ENCODE peak calls at places on chromosome 5, in seven cellular contexts. I, N, J, K, G, C and O are unnamed samples. For H3K9me3, the result is how much of the 10 kb centered on the place peaks cover.

GRCh38 chr5:78526049-78526525 is 122.5 kb downstream of the LHFPL2 start:
- DNase-seq in K (no peak), I (no peak), J (peak), N (peak), C (no peak), G (no peak), O (no peak)

GRCh38 chr5:105868038-105868775 is 1802.5 kb downstream of the EFNA5 start:
- DNase-seq in I (no peak), N (no peak), C (no peak), K (no peak), G (no peak), J (no peak), O (no peak)

GRCh38 chr5:139243425-139243965 is 45.3 kb upstream of the SIL1 start:
- DNase-seq in K (no peak), G (no peak), J (no peak), I (no peak), C (no peak), N (no peak), O (no peak)

GRCh38 chr5:145502906-145503305 is 332.2 kb downstream of the PRELID2 start:
- DNase-seq in G (no peak), C (no peak), I (no peak), K (no peak), J (no peak), N (no peak), O (no peak)

GRCh38 chr5:38532165-38532669 is 24.2 kb downstream of the LIFR start:
- DNase-seq in G (peak), C (no peak), I (no peak), K (no peak), N (no peak), J (no peak), O (no peak)

GRCh38 chr5:71860048-71860447 is 141.0 kb downstream of the CARTPT start:
- DNase-seq in N (no peak), J (no peak), I (no peak), C (no peak), G (no peak), K (no peak), O (no peak)

GRCh38 chr5:87589587-87589986 is 176.9 kb upstream of the CCNH start:
- DNase-seq in N (no peak), I (no peak), G (no peak), J (no peak), K (no peak), C (no peak), O (no peak)

GRCh38 chr5:10702040-10702629 is 58.9 kb downstream of the DAP start:
- DNase-seq in C (no peak), K (peak), J (no peak), G (no peak), N (no peak), I (no peak), O (peak)

GRCh38 chr5:142014911-142015584 is 2.2 kb upstream of the GNPDA1 start:
- DNase-seq in J (peak), K (peak), I (no peak), N (no peak), C (no peak), G (no peak), O (peak)

GRCh38 chr5:179115307-179115706 is 55.1 kb downstream of the ZNF354C start:
- DNase-seq in I (no peak), N (no peak), G (no peak), K (no peak), J (no peak), C (no peak), O (no peak)
- H3K9me3 ChIP-seq in I (under half), N (half or more), G (under half), K (under half), J (under half), C (under half), O (half or more)

GRCh38 chr5:116076496-116076895 is 8.3 kb upstream of the COMMD10 start:
- DNase-seq in J (no peak), C (no peak), I (no peak), N (no peak), K (no peak), G (no peak), O (no peak)

GRCh38 chr5:116075117-116075910 is 9.5 kb upstream of the COMMD10 start:
- DNase-seq in I (no peak), K (no peak), C (no peak), N (no peak), J (no peak), G (no peak), O (no peak)

GRCh38 chr5:116078199-116078598 is 6.6 kb upstream of the COMMD10 start:
- DNase-seq in I (no peak), N (no peak), J (no peak), G (no peak), C (no peak), K (no peak), O (no peak)
- H3K9me3 ChIP-seq in I (under half), N (under half), J (under half), G (under half), C (under half), K (under half), O (under half)

DNA sequence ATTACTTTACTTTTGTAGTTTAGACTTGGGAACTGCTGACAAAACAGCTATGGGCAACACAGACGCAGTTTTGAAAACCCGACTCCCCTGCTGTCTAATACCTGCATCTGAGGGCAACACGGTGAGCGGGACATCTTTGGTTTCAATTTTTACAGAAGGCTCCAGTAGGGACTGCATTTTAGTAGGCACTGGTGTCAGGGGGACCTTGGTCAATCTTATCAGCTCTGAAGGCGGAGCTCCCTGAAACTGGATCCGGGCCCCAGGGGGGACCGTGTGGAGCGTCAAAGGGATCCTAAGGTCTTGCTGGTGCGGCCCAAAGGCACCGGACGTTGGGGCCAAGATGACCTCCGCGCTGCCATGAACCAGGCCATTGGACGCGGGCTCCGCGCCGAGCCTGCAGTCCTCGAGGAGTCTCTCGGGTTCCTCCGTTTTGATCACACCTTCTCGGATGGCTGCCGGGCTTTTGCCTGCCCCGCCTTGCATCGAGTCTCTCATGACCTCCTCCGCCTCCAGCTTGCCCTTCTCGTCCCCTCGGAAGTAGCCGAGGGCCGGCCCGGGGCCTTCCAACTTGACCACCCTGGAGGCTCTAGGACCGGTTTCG is 1.1 kb downstream of the SOX30 start:
- DNase-seq in N (no peak), K (no peak), C (no peak), I (no peak), J (no peak), G (no peak), O (no peak)
- H3K9me3 ChIP-seq in N (under half), K (under half), C (under half), I (under half), J (under half), G (under half), O (under half)

DNA sequence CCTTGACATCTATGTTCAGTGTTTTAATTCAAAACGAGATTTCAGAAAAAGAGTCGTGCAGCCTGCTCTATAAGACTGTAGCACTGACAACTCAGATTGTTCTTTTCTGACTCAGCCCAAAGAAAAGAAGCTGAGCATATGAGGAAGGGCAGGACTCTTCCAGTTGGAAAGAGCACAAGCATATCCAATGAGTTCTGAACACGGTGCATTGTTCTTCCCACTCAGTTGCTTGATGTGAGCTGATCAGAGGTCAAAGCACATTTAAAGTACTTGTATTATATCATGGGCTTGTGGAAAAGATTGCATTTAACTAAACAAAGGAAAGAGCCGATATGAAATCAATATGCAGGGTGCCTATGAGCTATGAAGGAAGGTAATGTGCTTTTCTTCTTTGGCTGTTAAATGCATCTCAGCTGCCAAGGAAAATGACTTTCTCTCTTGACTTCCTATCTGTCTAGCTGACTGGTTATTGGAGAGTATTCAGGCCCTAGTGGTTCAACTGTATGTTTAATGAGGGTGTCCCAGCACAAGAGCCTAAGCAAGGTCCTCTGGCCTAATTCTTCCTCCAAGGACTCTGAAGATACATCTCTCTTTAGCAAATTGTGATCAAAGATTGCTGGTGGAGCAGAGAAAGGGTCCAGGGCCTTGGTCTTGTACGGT is 226.6 kb upstream of the PPP1R2B start:
- DNase-seq in I (no peak), K (no peak), N (no peak), J (no peak), C (no peak), G (no peak), O (no peak)
- H3K9me3 ChIP-seq in I (under half), K (under half), N (under half), J (under half), C (under half), G (under half), O (under half)

GRCh38 chr5:1285141-1285540 is 9.7 kb downstream of the TERT start:
- DNase-seq in K (no peak), N (no peak), I (no peak), C (no peak), G (no peak), J (no peak), O (no peak)

GRCh38 chr5:1279443-1280151 is 15.3 kb downstream of the TERT start:
- DNase-seq in I (no peak), J (no peak), C (no peak), G (no peak), K (no peak), N (no peak), O (no peak)

GRCh38 chr5:1280177-1281037 is 14.5 kb downstream of the TERT start:
- DNase-seq in I (no peak), N (no peak), J (no peak), C (no peak), G (no peak), K (no peak), O (no peak)

GRCh38 chr5:1281038-1281882 is 13.6 kb downstream of the TERT start:
- DNase-seq in C (no peak), J (no peak), G (no peak), N (no peak), I (no peak), K (no peak), O (no peak)

DNA sequence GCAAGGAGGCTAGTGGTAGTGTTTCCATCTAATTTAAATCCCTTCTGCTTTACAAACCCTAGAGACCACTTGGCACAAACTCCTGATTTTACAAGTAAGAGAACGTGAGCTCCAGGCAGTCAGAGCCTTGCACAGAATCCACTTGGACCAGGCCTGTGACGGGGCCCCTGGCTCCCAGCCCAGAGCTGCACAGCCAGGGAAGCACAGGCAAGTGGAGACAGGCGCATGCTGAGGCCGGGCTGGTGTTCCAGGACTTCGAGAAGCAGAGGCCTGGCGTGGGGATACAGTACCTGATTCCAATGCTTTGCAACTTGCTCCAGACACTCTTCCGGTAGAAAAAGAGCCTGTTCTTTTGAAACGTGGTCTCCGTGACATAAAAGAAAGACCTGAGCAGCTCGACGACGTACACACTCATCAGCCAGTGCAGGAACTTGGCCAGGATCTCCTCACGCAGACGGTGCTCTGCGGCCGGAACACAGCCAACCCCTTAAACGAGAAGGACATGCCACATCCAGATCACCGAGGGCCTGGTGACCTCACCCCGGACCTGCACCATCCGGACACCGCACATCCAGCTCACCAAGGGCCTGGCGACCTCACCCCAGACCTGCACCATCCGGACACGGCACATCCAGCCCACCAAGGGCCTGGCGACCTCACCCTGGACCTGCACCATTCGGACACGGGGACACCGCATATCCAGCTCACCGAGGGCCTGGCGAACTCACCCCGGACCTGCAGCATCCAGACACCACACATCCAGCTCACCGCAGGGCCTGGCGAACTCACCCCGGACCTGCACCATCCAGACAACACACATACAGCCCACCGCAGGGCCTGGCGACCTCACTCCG is 12.5 kb downstream of the TERT start:
- DNase-seq in G (no peak), N (no peak), I (no peak), J (no peak), K (no peak), C (peak), O (no peak)
- H3K9me3 ChIP-seq in G (under half), N (under half), I (under half), J (under half), K (under half), C (under half), O (under half)